ENCODE peak calls at places on chromosomes 1 and 21, in ten cellular contexts. One of them, this sample, is unnamed.

GRCh38 chr1:28437924-28438699 is 67.7 kb upstream of the RCC1 start:
- DNase-seq in adrenal gland: peak
- DNase-seq in thoracic aorta: peak
- DNase-seq in brain microvascular endothelial cell: peak
- DNase-seq in endothelial cell: peak
- DNase-seq in GM12865: peak
- DNase-seq in left lung: peak
- DNase-seq in ovary: peak
- DNase-seq in cardiac fibroblast: peak
- DNase-seq in hepatocyte: peak
- DNase-seq in this sample: no peak

GRCh38 chr1:179866616-179867015 is 11.0 kb downstream of the TOR1AIP2 start:
- DNase-seq in adrenal gland: no peak
- DNase-seq in thoracic aorta: no peak
- DNase-seq in brain microvascular endothelial cell: no peak
- DNase-seq in endothelial cell: no peak
- DNase-seq in GM12865: no peak
- DNase-seq in left lung: no peak
- DNase-seq in ovary: no peak
- DNase-seq in cardiac fibroblast: no peak
- DNase-seq in hepatocyte: no peak
- DNase-seq in this sample: no peak

GRCh38 chr1:206883160-206883559 is 14.1 kb upstream of the IL24 start:
- DNase-seq in adrenal gland: no peak
- DNase-seq in thoracic aorta: no peak
- DNase-seq in brain microvascular endothelial cell: no peak
- DNase-seq in endothelial cell: no peak
- DNase-seq in GM12865: no peak
- DNase-seq in left lung: no peak
- DNase-seq in ovary: no peak
- DNase-seq in cardiac fibroblast: no peak
- DNase-seq in hepatocyte: no peak
- DNase-seq in this sample: no peak

GRCh38 chr1:81954388-81955023 is 153.8 kb downstream of the ADGRL2 start:
- DNase-seq in adrenal gland: no peak
- DNase-seq in thoracic aorta: no peak
- DNase-seq in brain microvascular endothelial cell: no peak
- DNase-seq in endothelial cell: no peak
- DNase-seq in GM12865: no peak
- DNase-seq in left lung: no peak
- DNase-seq in ovary: no peak
- DNase-seq in cardiac fibroblast: no peak
- DNase-seq in hepatocyte: no peak
- DNase-seq in this sample: no peak

GRCh38 chr1:3404301-3404700 is 50.2 kb upstream of the ARHGEF16 start:
- DNase-seq in adrenal gland: no peak
- DNase-seq in thoracic aorta: no peak
- DNase-seq in brain microvascular endothelial cell: no peak
- DNase-seq in endothelial cell: no peak
- DNase-seq in GM12865: no peak
- DNase-seq in left lung: no peak
- DNase-seq in ovary: no peak
- DNase-seq in cardiac fibroblast: no peak
- DNase-seq in hepatocyte: no peak
- DNase-seq in this sample: no peak

GRCh38 chr1:166944186-166944967 is 31.0 kb downstream of the ILDR2 start:
- DNase-seq in adrenal gland: no peak
- DNase-seq in thoracic aorta: no peak
- DNase-seq in brain microvascular endothelial cell: peak
- DNase-seq in endothelial cell: no peak
- DNase-seq in GM12865: peak
- DNase-seq in left lung: no peak
- DNase-seq in ovary: no peak
- DNase-seq in cardiac fibroblast: peak
- DNase-seq in hepatocyte: no peak
- DNase-seq in this sample: no peak

GRCh38 chr1:25890249-25891034 is 14.9 kb upstream of the PAQR7 start:
- DNase-seq in adrenal gland: no peak
- DNase-seq in thoracic aorta: no peak
- DNase-seq in brain microvascular endothelial cell: peak
- DNase-seq in endothelial cell: no peak
- DNase-seq in GM12865: no peak
- DNase-seq in left lung: peak
- DNase-seq in ovary: peak
- DNase-seq in cardiac fibroblast: peak
- DNase-seq in hepatocyte: peak
- DNase-seq in this sample: no peak

GRCh38 chr21:41973427-41973831 is 19.6 kb upstream of the C2CD2 start:
- DNase-seq in adrenal gland: no peak
- DNase-seq in thoracic aorta: no peak
- DNase-seq in brain microvascular endothelial cell: no peak
- DNase-seq in endothelial cell: no peak
- DNase-seq in GM12865: no peak
- DNase-seq in left lung: peak
- DNase-seq in ovary: no peak
- DNase-seq in cardiac fibroblast: no peak
- DNase-seq in hepatocyte: no peak
- DNase-seq in this sample: peak

GRCh38 chr1:21647431-21648373 is 21.5 kb downstream of the RAP1GAP start:
- DNase-seq in adrenal gland: peak
- DNase-seq in thoracic aorta: no peak
- DNase-seq in brain microvascular endothelial cell: peak
- DNase-seq in endothelial cell: peak
- DNase-seq in GM12865: peak
- DNase-seq in left lung: no peak
- DNase-seq in ovary: no peak
- DNase-seq in cardiac fibroblast: peak
- DNase-seq in hepatocyte: peak
- DNase-seq in this sample: no peak

GRCh38 chr1:46519209-46519608 is 29.6 kb downstream of the DMBX1 start:
- DNase-seq in adrenal gland: no peak
- DNase-seq in thoracic aorta: no peak
- DNase-seq in brain microvascular endothelial cell: no peak
- DNase-seq in endothelial cell: no peak
- DNase-seq in GM12865: no peak
- DNase-seq in left lung: no peak
- DNase-seq in ovary: no peak
- DNase-seq in cardiac fibroblast: peak
- DNase-seq in hepatocyte: no peak
- DNase-seq in this sample: no peak

GRCh38 chr1:112297536-112297935 is 98.5 kb upstream of the CTTNBP2NL start:
- DNase-seq in adrenal gland: no peak
- DNase-seq in thoracic aorta: no peak
- DNase-seq in brain microvascular endothelial cell: no peak
- DNase-seq in endothelial cell: no peak
- DNase-seq in GM12865: no peak
- DNase-seq in left lung: no peak
- DNase-seq in ovary: no peak
- DNase-seq in cardiac fibroblast: peak
- DNase-seq in hepatocyte: no peak
- DNase-seq in this sample: no peak

GRCh38 chr1:157595356-157595755 is 2.5 kb downstream of the FCRL4 start:
- DNase-seq in adrenal gland: no peak
- DNase-seq in thoracic aorta: no peak
- DNase-seq in brain microvascular endothelial cell: no peak
- DNase-seq in endothelial cell: no peak
- DNase-seq in GM12865: peak
- DNase-seq in left lung: no peak
- DNase-seq in ovary: no peak
- DNase-seq in cardiac fibroblast: no peak
- DNase-seq in hepatocyte: no peak
- DNase-seq in this sample: no peak

GRCh38 chr1:189775343-189775742 is 702.3 kb downstream of the BRINP3 start:
- DNase-seq in adrenal gland: no peak
- DNase-seq in thoracic aorta: no peak
- DNase-seq in brain microvascular endothelial cell: peak
- DNase-seq in endothelial cell: no peak
- DNase-seq in GM12865: no peak
- DNase-seq in left lung: no peak
- DNase-seq in ovary: no peak
- DNase-seq in cardiac fibroblast: peak
- DNase-seq in hepatocyte: peak
- DNase-seq in this sample: no peak

GRCh38 chr1:58802640-58803476 is 19.0 kb upstream of the JUN start:
- DNase-seq in adrenal gland: peak
- DNase-seq in thoracic aorta: no peak
- DNase-seq in brain microvascular endothelial cell: no peak
- DNase-seq in endothelial cell: no peak
- DNase-seq in GM12865: no peak
- DNase-seq in left lung: no peak
- DNase-seq in ovary: no peak
- DNase-seq in cardiac fibroblast: no peak
- DNase-seq in hepatocyte: no peak
- DNase-seq in this sample: no peak

GRCh38 chr1:81832573-81832972 is 31.8 kb downstream of the ADGRL2 start:
- DNase-seq in adrenal gland: no peak
- DNase-seq in thoracic aorta: no peak
- DNase-seq in brain microvascular endothelial cell: peak
- DNase-seq in endothelial cell: no peak
- DNase-seq in GM12865: no peak
- DNase-seq in left lung: no peak
- DNase-seq in ovary: peak
- DNase-seq in cardiac fibroblast: peak
- DNase-seq in hepatocyte: peak
- DNase-seq in this sample: no peak

GRCh38 chr1:156852414-156852874 is 6.5 kb downstream of the INSRR start:
- DNase-seq in adrenal gland: peak
- DNase-seq in thoracic aorta: no peak
- DNase-seq in brain microvascular endothelial cell: no peak
- DNase-seq in endothelial cell: no peak
- DNase-seq in GM12865: no peak
- DNase-seq in left lung: no peak
- DNase-seq in ovary: peak
- DNase-seq in cardiac fibroblast: peak
- DNase-seq in hepatocyte: no peak
- DNase-seq in this sample: no peak

GRCh38 chr1:225607355-225607754 is 45.6 kb downstream of the ENAH start:
- DNase-seq in adrenal gland: no peak
- DNase-seq in thoracic aorta: no peak
- DNase-seq in brain microvascular endothelial cell: no peak
- DNase-seq in endothelial cell: no peak
- DNase-seq in GM12865: no peak
- DNase-seq in left lung: no peak
- DNase-seq in ovary: no peak
- DNase-seq in cardiac fibroblast: no peak
- DNase-seq in hepatocyte: no peak
- DNase-seq in this sample: no peak

GRCh38 chr1:117147856-117148588 is 26.5 kb upstream of the TRIM45 start:
- DNase-seq in adrenal gland: no peak
- DNase-seq in thoracic aorta: no peak
- DNase-seq in brain microvascular endothelial cell: peak
- DNase-seq in endothelial cell: no peak
- DNase-seq in GM12865: no peak
- DNase-seq in left lung: no peak
- DNase-seq in ovary: no peak
- DNase-seq in cardiac fibroblast: peak
- DNase-seq in hepatocyte: no peak
- DNase-seq in this sample: no peak

GRCh38 chr1:30868833-30869435 is 39.6 kb downstream of the SDC3 start:
- DNase-seq in adrenal gland: no peak
- DNase-seq in thoracic aorta: no peak
- DNase-seq in brain microvascular endothelial cell: no peak
- DNase-seq in endothelial cell: no peak
- DNase-seq in GM12865: peak
- DNase-seq in left lung: no peak
- DNase-seq in ovary: no peak
- DNase-seq in cardiac fibroblast: no peak
- DNase-seq in hepatocyte: no peak
- DNase-seq in this sample: no peak
- TF ChIP-seq CTCF in adrenal gland: no peak
- TF ChIP-seq CTCF in thoracic aorta: no peak
- TF ChIP-seq CTCF in brain microvascular endothelial cell: no peak
- TF ChIP-seq CTCF in endothelial cell: no peak
- TF ChIP-seq CTCF in GM12865: no peak
- TF ChIP-seq CTCF in left lung: no peak
- TF ChIP-seq CTCF in ovary: no peak
- TF ChIP-seq CTCF in cardiac fibroblast: no peak
- TF ChIP-seq CTCF in hepatocyte: no peak
- TF ChIP-seq CTCF in this sample: no peak

GRCh38 chr1:151511636-151512215 is 539 bp downstream of the CGN start:
- DNase-seq in adrenal gland: peak
- DNase-seq in thoracic aorta: no peak
- DNase-seq in brain microvascular endothelial cell: no peak
- DNase-seq in endothelial cell: peak
- DNase-seq in GM12865: peak
- DNase-seq in left lung: peak
- DNase-seq in ovary: peak
- DNase-seq in cardiac fibroblast: no peak
- DNase-seq in hepatocyte: peak
- DNase-seq in this sample: peak
- TF ChIP-seq CTCF in adrenal gland: no peak
- TF ChIP-seq CTCF in thoracic aorta: no peak
- TF ChIP-seq CTCF in brain microvascular endothelial cell: peak
- TF ChIP-seq CTCF in endothelial cell: no peak
- TF ChIP-seq CTCF in GM12865: no peak
- TF ChIP-seq CTCF in left lung: no peak
- TF ChIP-seq CTCF in ovary: no peak
- TF ChIP-seq CTCF in cardiac fibroblast: no peak
- TF ChIP-seq CTCF in hepatocyte: peak
- TF ChIP-seq CTCF in this sample: peak

GRCh38 chr1:50735443-50735842 is 224.6 kb downstream of the FAF1 start:
- DNase-seq in adrenal gland: no peak
- DNase-seq in thoracic aorta: no peak
- DNase-seq in brain microvascular endothelial cell: no peak
- DNase-seq in endothelial cell: no peak
- DNase-seq in GM12865: peak
- DNase-seq in left lung: no peak
- DNase-seq in ovary: no peak
- DNase-seq in cardiac fibroblast: peak
- DNase-seq in hepatocyte: peak
- DNase-seq in this sample: no peak
- TF ChIP-seq CTCF in adrenal gland: no peak
- TF ChIP-seq CTCF in thoracic aorta: peak
- TF ChIP-seq CTCF in brain microvascular endothelial cell: peak
- TF ChIP-seq CTCF in endothelial cell: peak
- TF ChIP-seq CTCF in GM12865: peak
- TF ChIP-seq CTCF in left lung: peak
- TF ChIP-seq CTCF in ovary: no peak
- TF ChIP-seq CTCF in cardiac fibroblast: peak
- TF ChIP-seq CTCF in hepatocyte: peak
- TF ChIP-seq CTCF in this sample: peak

DNA sequence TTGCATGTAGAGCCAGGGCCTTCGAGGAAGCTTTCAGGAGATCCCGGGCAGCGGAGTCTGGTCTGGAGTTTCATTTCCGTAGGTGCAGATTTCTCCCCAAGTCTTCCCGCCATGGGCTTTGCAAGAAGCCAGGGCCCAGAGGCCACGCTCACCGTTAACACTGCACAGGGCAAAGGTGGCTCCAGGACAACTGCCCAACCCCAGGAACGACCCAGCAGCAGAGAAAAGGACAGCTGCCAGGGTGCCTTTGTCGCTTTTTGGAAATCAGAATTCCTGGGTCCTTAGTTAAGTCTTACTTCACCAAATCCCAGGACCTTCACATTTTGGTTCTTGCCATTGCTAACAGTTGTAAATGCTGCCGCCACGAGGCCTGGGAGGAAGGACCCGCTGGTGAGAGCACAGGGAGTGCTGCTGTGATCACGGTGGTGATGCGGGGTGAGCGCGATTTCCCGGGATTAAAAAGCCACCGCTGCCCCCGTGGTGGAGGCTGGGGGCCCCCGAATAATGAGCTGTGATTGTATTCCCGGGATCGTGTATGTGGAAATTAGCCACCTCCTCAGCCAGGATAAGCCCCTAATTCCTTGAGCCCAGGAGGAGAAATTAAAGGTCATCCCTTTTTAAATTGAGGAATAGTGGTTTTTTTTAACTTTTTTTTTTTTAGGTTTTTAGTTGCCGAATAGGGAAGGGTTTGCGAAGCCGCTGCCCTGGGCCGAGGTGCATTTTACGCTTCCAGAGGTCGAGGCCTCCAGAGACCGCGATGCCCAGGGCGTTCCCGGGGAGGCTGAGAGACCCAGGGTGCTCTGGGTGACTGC is 8.2 kb downstream of the SIM2 start:
- DNase-seq in adrenal gland: no peak
- DNase-seq in thoracic aorta: no peak
- DNase-seq in brain microvascular endothelial cell: no peak
- DNase-seq in endothelial cell: peak
- DNase-seq in GM12865: no peak
- DNase-seq in left lung: no peak
- DNase-seq in ovary: no peak
- DNase-seq in cardiac fibroblast: peak
- DNase-seq in hepatocyte: no peak
- DNase-seq in this sample: no peak
- TF ChIP-seq CTCF in adrenal gland: no peak
- TF ChIP-seq CTCF in thoracic aorta: no peak
- TF ChIP-seq CTCF in brain microvascular endothelial cell: peak
- TF ChIP-seq CTCF in endothelial cell: no peak
- TF ChIP-seq CTCF in GM12865: no peak
- TF ChIP-seq CTCF in left lung: no peak
- TF ChIP-seq CTCF in ovary: no peak
- TF ChIP-seq CTCF in cardiac fibroblast: no peak
- TF ChIP-seq CTCF in hepatocyte: peak
- TF ChIP-seq CTCF in this sample: no peak